ENCODE peak calls at places on chromosome 1, in four cellular contexts. C, E, Z and Y are unnamed samples.

GRCh38 chr1:58785424-58786058 is 1.7 kb upstream of the JUN start:
- DNase-seq in C (peak; percentile 83), E (peak; percentile 80), Z (peak; percentile 58), Y (peak; percentile 69)

GRCh38 chr1:56494306-56494705 is 85.1 kb downstream of the PLPP3 start:
- DNase-seq in C (no peak), E (no peak), Z (no peak), Y (no peak)

GRCh38 chr1:234605983-234606730 is 3.8 kb downstream of the IRF2BP2 start:
- DNase-seq in C (no peak), E (peak; percentile 44), Z (peak; percentile 75), Y (peak; percentile 55)

GRCh38 chr1:47683402-47683801 is 245.6 kb downstream of the FOXD2 start:
- DNase-seq in C (no peak), E (no peak), Z (no peak), Y (peak; percentile 15)

GRCh38 chr1:24865587-24865986 is 64.5 kb downstream of the RUNX3 start:
- DNase-seq in C (no peak), E (no peak), Z (no peak), Y (peak; percentile 19)

GRCh38 chr1:179121159-179121938 is 39.5 kb downstream of the TOR3A start:
- DNase-seq in C (peak; percentile 13), E (peak; percentile 68), Z (peak; percentile 53), Y (no peak)

GRCh38 chr1:89697397-89697796 is 64.5 kb downstream of the LRRC8C start:
- DNase-seq in C (no peak), E (no peak), Z (no peak), Y (no peak)

GRCh38 chr1:167515461-167515860 is 2.9 kb downstream of the CD247 start:
- DNase-seq in C (no peak), E (no peak), Z (no peak), Y (no peak)

GRCh38 chr1:234433563-234434285 is 45.3 kb downstream of the TARBP1 start:
- DNase-seq in C (no peak), E (peak; percentile 81), Z (no peak), Y (no peak)

GRCh38 chr1:43704838-43705237 is 2.5 kb upstream of the ST3GAL3 start:
- DNase-seq in C (peak; percentile 51), E (peak; percentile 55), Z (no peak), Y (peak; percentile 58)

GRCh38 chr1:16396591-16396990 is 29.5 kb downstream of the SZRD1 start:
- DNase-seq in C (peak; percentile 77), E (peak; percentile 28), Z (peak; percentile 22), Y (peak; percentile 72)

GRCh38 chr1:145805057-145805456 is 18.8 kb downstream of the RNF115 start:
- DNase-seq in C (no peak), E (no peak), Z (no peak), Y (no peak)

GRCh38 chr1:21539933-21540332 is 30.7 kb downstream of the ALPL start:
- DNase-seq in C (peak; percentile 71), E (peak; percentile 57), Z (peak; percentile 23), Y (no peak)

GRCh38 chr1:206047271-206047670 is 5.7 kb upstream of the RHEX start:
- DNase-seq in C (no peak), E (no peak), Z (no peak), Y (no peak)

GRCh38 chr1:240027059-240027462 is 64.6 kb upstream of the FMN2 start:
- DNase-seq in C (no peak), E (peak; percentile 84), Z (peak; percentile 65), Y (no peak)

GRCh38 chr1:16904560-16905111 is 8.9 kb downstream of the RNU1-2 start:
- DNase-seq in C (peak; percentile 100), E (peak; percentile 95), Z (peak; percentile 100), Y (peak; percentile 100)

GRCh38 chr1:230368363-230368762 is 57.8 kb downstream of the PGBD5 start:
- DNase-seq in C (no peak), E (peak; percentile 77), Z (no peak), Y (no peak)

GRCh38 chr1:16009030-16009460 is 5.0 kb downstream of the SRARP start:
- DNase-seq in C (peak; percentile 73), E (peak; percentile 83), Z (peak; percentile 78), Y (peak; percentile 84)

GRCh38 chr1:200983035-200983561 is 40.4 kb downstream of the KIF21B start:
- DNase-seq in C (no peak), E (no peak), Z (no peak), Y (no peak)

GRCh38 chr1:203592728-203593127 is 33.9 kb upstream of the ATP2B4 start:
- DNase-seq in C (no peak), E (no peak), Z (no peak), Y (no peak)

GRCh38 chr1:236066828-236067386 is 2.0 kb upstream of the NID1 start:
- DNase-seq in C (peak; percentile 14), E (no peak), Z (no peak), Y (peak; percentile 77)

GRCh38 chr1:111491070-111491469 is 12.4 kb downstream of the ADORA3 start:
- DNase-seq in C (no peak), E (no peak), Z (no peak), Y (no peak)